ENCODE peak calls at places on chromosomes 3 and 15, in eight cellular contexts. Z is GDM1; K is stimulated activated CD8-positive, alpha-beta memory T cell treated with anti-CD3 and anti-CD28 coated beads, Interleukin-7, amount 100 ng/mL, for 1 hour; X is lower leg skin; I is mucosa of gallbladder; L is GM13977; F is SJSA1; B is RPMI8226. P is an unnamed sample.

GRCh38 chr3:158347966-158348365 is 223.0 kb upstream of the MLF1 start:
- DNase-seq in Z (no peak), K (no peak), X (no peak), I (no peak), L (no peak), F (peak), B (no peak), P (no peak)

GRCh38 chr15:77071338-77072223 is 672 bp upstream of the TSPAN3 start:
- DNase-seq in Z (no peak), K (no peak), X (no peak), I (no peak), L (no peak), F (no peak), B (no peak), P (no peak)

GRCh38 chr15:79442911-79443310 is 10.8 kb downstream of the MINAR1 start:
- DNase-seq in Z (no peak), K (no peak), X (peak), I (no peak), L (no peak), F (no peak), B (no peak), P (no peak)

GRCh38 chr3:155667988-155668387 is 76.9 kb downstream of the PLCH1 start:
- DNase-seq in Z (no peak), K (no peak), X (no peak), I (no peak), L (no peak), F (no peak), B (no peak), P (no peak)

GRCh38 chr3:178629430-178630178 is 93.4 kb downstream of the KCNMB2 start:
- DNase-seq in Z (no peak), K (no peak), X (no peak), I (no peak), L (no peak), F (no peak), B (no peak), P (no peak)

GRCh38 chr15:50051811-50052419 is 67.1 kb downstream of the ATP8B4 start:
- DNase-seq in Z (peak), K (no peak), X (peak), I (peak), L (no peak), F (peak), B (peak), P (peak)

GRCh38 chr3:134457331-134458125 is 28.3 kb downstream of the ANAPC13 start:
- DNase-seq in Z (no peak), K (no peak), X (no peak), I (no peak), L (no peak), F (no peak), B (no peak), P (no peak)

GRCh38 chr15:60682615-60683014 is 203.7 kb upstream of the ICE2 start:
- DNase-seq in Z (no peak), K (no peak), X (no peak), I (peak), L (no peak), F (no peak), B (no peak), P (no peak)

GRCh38 chr3:70702132-70702531 is 389.7 kb upstream of the MDFIC2 start:
- DNase-seq in Z (no peak), K (no peak), X (no peak), I (no peak), L (no peak), F (peak), B (no peak), P (no peak)

GRCh38 chr15:81155375-81156218 is 21.5 kb downstream of the CFAP161 start:
- DNase-seq in Z (no peak), K (no peak), X (peak), I (peak), L (peak), F (peak), B (peak), P (peak)

GRCh38 chr3:37935290-37935668 is 55.3 kb upstream of the VILL start:
- DNase-seq in Z (no peak), K (no peak), X (no peak), I (peak), L (no peak), F (peak), B (no peak), P (peak)

GRCh38 chr3:14297784-14298236 is 104.6 kb upstream of the SLC6A6 start:
- DNase-seq in Z (no peak), K (no peak), X (no peak), I (peak), L (no peak), F (no peak), B (no peak), P (no peak)

P was measured in small intestine.